ENCODE peak calls at places on chromosome X, in seven cellular contexts. B is stimulated activated CD4-positive, alpha-beta T cell treated with anti-CD3 and anti-CD28 coated beads, Interleukin-4, amount 100 ng/mL, for 4 hours; M is dermis microvascular lymphatic vessel endothelial cell; W is activated naive CD4-positive, alpha-beta T cell treated with anti-CD3 and anti-CD28 coated beads, Interleukin-2, amount 10 ng/mL, durations not matched to agents 7 days and 5 days; U is mesenchymal stem cell; A is activated T-cell treated with anti-CD3 and anti-CD28 coated beads, Interleukin-2, amount 50 U/mL, for 72 hours; Y is head of caudate nucleus. L is an unnamed sample.

GRCh38 chrX:151397741-151398070 is 700 bp downstream of the VMA21 start:
- DNase-seq in B (no peak), M (no peak), W (no peak), U (no peak), A (no peak), Y (no peak), L (peak; percentile 23)

GRCh38 chrX:40064055-40064597 is 33.6 kb downstream of the BCOR start:
- DNase-seq in B (no peak), M (no peak), W (no peak), U (no peak), A (no peak), Y (no peak), L (no peak)

GRCh38 chrX:132216283-132216682 is 3.0 kb downstream of the RAP2C start:
- DNase-seq in B (no peak), M (no peak), W (no peak), U (peak; percentile 48), A (no peak), Y (no peak), L (no peak)

GRCh38 chrX:46260502-46260901 is 284.7 kb downstream of the ZNF674 start:
- DNase-seq in B (no peak), M (no peak), W (no peak), U (no peak), A (no peak), Y (no peak), L (no peak)

GRCh38 chrX:133045986-133046385 is 50.9 kb downstream of the USP26 start:
- DNase-seq in B (no peak), M (no peak), W (no peak), U (peak; percentile 15), A (no peak), Y (no peak), L (no peak)

GRCh38 chrX:9362529-9362928 is 102.3 kb upstream of the TBL1X start:
- DNase-seq in B (no peak), M (no peak), W (no peak), U (no peak), A (no peak), Y (no peak), L (no peak)

GRCh38 chrX:153953342-153953830 is 8.9 kb upstream of the RENBP start:
- DNase-seq in B (peak; percentile 66), M (peak; percentile 47), W (peak; percentile 80), U (peak; percentile 59), A (peak; percentile 84), Y (peak; percentile 82), L (peak; percentile 58)

GRCh38 chrX:45743081-45743533 is 542.4 kb upstream of the DIPK2B start:
- DNase-seq in B (peak; percentile 25), M (peak; percentile 49), W (no peak), U (peak; percentile 70), A (peak; percentile 6), Y (no peak), L (no peak)

GRCh38 chrX:19303216-19303880 is 40.4 kb upstream of the PDHA1 start:
- DNase-seq in B (no peak), M (peak; percentile 14), W (no peak), U (peak; percentile 0), A (no peak), Y (no peak), L (peak; percentile 43)

GRCh38 chrX:84046403-84046984 is 141.5 kb downstream of the RPS6KA6 start:
- DNase-seq in B (no peak), M (peak; percentile 41), W (peak; percentile 20), U (peak; percentile 28), A (no peak), Y (no peak), L (peak; percentile 30)

GRCh38 chrX:77893713-77894112 is 1.5 kb downstream of the MAGT1 start:
- DNase-seq in B (no peak), M (no peak), W (no peak), U (no peak), A (no peak), Y (no peak), L (no peak)

GRCh38 chrX:24862343-24862742 is 153.4 kb downstream of the ARX start:
- DNase-seq in B (no peak), M (no peak), W (no peak), U (peak; percentile 30), A (no peak), Y (no peak), L (no peak)

GRCh38 chrX:134734343-134735001 is 76.2 kb upstream of the PLAC1 start:
- DNase-seq in B (no peak), M (no peak), W (no peak), U (peak; percentile 44), A (no peak), Y (no peak), L (peak; percentile 71)

GRCh38 chrX:52923781-52924241 is 26.7 kb downstream of the FAM156B start:
- DNase-seq in B (no peak), M (no peak), W (no peak), U (peak; percentile 43), A (no peak), Y (no peak), L (peak; percentile 56)